ENCODE peak calls at places on chromosomes 5 and 9, in seven cellular contexts. R is H1, J is mesenchymal stem cell, Z is neuronal stem cell, X is IMR-90, D is H9, Q is mesendoderm. H is an unnamed sample.

GRCh38 chr5:2155556-2155955 is 272.8 kb upstream of the IRX4 start:
- DNase-seq in X (no peak), Q (no peak), Z (no peak), R (no peak), J (no peak), D (no peak), H (no peak)

GRCh38 chr5:79471556-79471955 is 42.4 kb downstream of the HOMER1 start:
- DNase-seq in X (no peak), D (peak), J (no peak), Q (no peak), R (no peak), Z (peak), H (peak)

GRCh38 chr9:136759436-136760325 is 1.6 kb upstream of the LCN8 start:
- DNase-seq in Q (no peak), R (no peak), X (no peak), Z (no peak), D (peak), J (no peak), H (no peak)

GRCh38 chr9:130864541-130864940 is 29.5 kb downstream of the ABL1 start:
- DNase-seq in J (no peak), Q (no peak), D (no peak), R (no peak), X (no peak), Z (no peak), H (no peak)

GRCh38 chr5:149450199-149450598 is 71.1 kb upstream of the IL17B start:
- DNase-seq in Z (no peak), R (no peak), D (no peak), J (peak), Q (no peak), X (peak), H (peak)

GRCh38 chr5:29208026-29208425 is 1985.5 kb upstream of the CDH6 start:
- DNase-seq in J (peak), Q (peak), R (no peak), Z (no peak), X (no peak), D (no peak), H (no peak)

GRCh38 chr5:79878721-79879336 is 112.2 kb downstream of the MTX3 start:
- DNase-seq in R (peak), Q (peak), X (no peak), J (peak), Z (no peak), D (peak), H (no peak)

GRCh38 chr9:6444108-6444507 is 31.1 kb downstream of the UHRF2 start:
- DNase-seq in D (no peak), Z (no peak), X (no peak), J (no peak), R (no peak), Q (no peak), H (no peak)

GRCh38 chr5:50958852-50959457 is 292.5 kb downstream of the PARP8 start:
- DNase-seq in J (peak), Q (peak), X (peak), R (no peak), D (no peak), Z (peak), H (no peak)

GRCh38 chr5:167244583-167244982 is 1046.9 kb upstream of the WWC1 start:
- DNase-seq in Z (peak), X (no peak), Q (peak), J (peak), D (peak), R (peak), H (no peak)

GRCh38 chr5:150309101-150309897 is 6.6 kb upstream of the ARSI start:
- DNase-seq in Q (peak), J (no peak), D (no peak), X (no peak), Z (no peak), R (no peak), H (no peak)

GRCh38 chr5:140116716-140117115 is 2.8 kb downstream of the PURA start:
- DNase-seq in J (no peak), Z (no peak), Q (peak), R (no peak), D (no peak), X (no peak), H (no peak)

GRCh38 chr9:136127313-136127712 is 8.6 kb upstream of the TMEM250 start:
- DNase-seq in J (no peak), X (no peak), Q (no peak), D (no peak), R (no peak), Z (no peak), H (no peak)

GRCh38 chr5:172843825-172844576 is 9.9 kb downstream of the ERGIC1 start:
- DNase-seq in X (no peak), Z (no peak), R (no peak), J (no peak), D (peak), Q (peak), H (peak)

GRCh38 chr5:156826150-156826549 is 23.9 kb upstream of the PPP1R2B start:
- DNase-seq in D (no peak), X (no peak), R (no peak), J (no peak), Z (no peak), Q (no peak), H (no peak)

GRCh38 chr5:102722930-102723329 is 32.2 kb upstream of the PAM start:
- DNase-seq in R (no peak), Z (no peak), X (peak), J (peak), D (no peak), Q (peak), H (no peak)

GRCh38 chr9:123657921-123658320 is 272.0 kb downstream of the DENND1A start:
- DNase-seq in D (no peak), R (no peak), J (no peak), Q (no peak), X (no peak), Z (no peak), H (no peak)

GRCh38 chr5:149990518-149991376 is 9.7 kb downstream of the TIGD6 start:
- DNase-seq in D (peak), J (peak), X (peak), Q (peak), Z (peak), R (no peak), H (peak)

GRCh38 chr5:149851211-149851610 is 93.4 kb downstream of the PDE6A start:
- DNase-seq in Q (no peak), D (peak), X (no peak), J (no peak), Z (no peak), R (no peak), H (no peak)

GRCh38 chr9:76818271-76818670 is 54.0 kb downstream of the PCA3 start:
- DNase-seq in X (peak), D (peak), J (peak), Q (peak), Z (no peak), R (peak), H (peak)

GRCh38 chr9:85212887-85213286 is 528.9 kb downstream of the AGTPBP1 start:
- DNase-seq in R (no peak), J (peak), Z (no peak), X (no peak), Q (peak), D (no peak), H (peak)

GRCh38 chr5:124401247-124402143 is 344.9 kb downstream of the ZNF608 start:
- DNase-seq in Q (no peak), Z (no peak), D (no peak), R (no peak), J (no peak), X (no peak), H (no peak)

GRCh38 chr5:1974501-1975405 is 92.0 kb upstream of the IRX4 start:
- DNase-seq in Q (no peak), R (no peak), Z (no peak), X (no peak), D (no peak), J (no peak), H (no peak)

GRCh38 chr5:141604318-141604717 is 14.5 kb downstream of the DIAPH1 start:
- DNase-seq in J (peak), X (peak), D (peak), Q (peak), R (no peak), Z (no peak), H (peak)

GRCh38 chr9:72828281-72828731 is 124.5 kb downstream of the ALDH1A1 start:
- DNase-seq in R (no peak), D (no peak), Q (peak), X (no peak), J (no peak), Z (no peak), H (no peak)

GRCh38 chr9:2418619-2419018 is 203.0 kb upstream of the VLDLR start:
- DNase-seq in X (peak), Z (no peak), R (no peak), Q (peak), J (peak), D (no peak), H (no peak)

GRCh38 chr9:2771101-2771500 is 53.8 kb downstream of the KCNV2 start:
- DNase-seq in Q (peak), R (no peak), X (peak), J (no peak), D (no peak), Z (no peak), H (no peak)

GRCh38 chr5:33769968-33770367 is 121.8 kb downstream of the ADAMTS12 start:
- DNase-seq in Z (no peak), R (no peak), D (no peak), J (no peak), X (no peak), Q (no peak), H (no peak)

GRCh38 chr5:10885026-10885425 is 124.0 kb upstream of the DAP start:
- DNase-seq in D (no peak), Q (no peak), Z (no peak), J (peak), X (peak), R (no peak), H (peak)

GRCh38 chr5:108726446-108727091 is 21.1 kb upstream of the FER start:
- DNase-seq in X (peak), Q (no peak), Z (no peak), D (no peak), J (no peak), R (no peak), H (peak)

GRCh38 chr9:112443200-112443599 is 43.4 kb upstream of the KIAA1958 start:
- DNase-seq in R (no peak), X (peak), Z (no peak), D (no peak), Q (peak), J (peak), H (peak)

GRCh38 chr5:1014781-1015221 is 6.2 kb downstream of the NKD2 start:
- DNase-seq in Z (no peak), R (no peak), J (no peak), D (no peak), Q (no peak), X (no peak), H (no peak)

GRCh38 chr5:137254695-137255094 is 244.4 kb downstream of the SPOCK1 start:
- DNase-seq in J (no peak), D (no peak), Q (no peak), X (no peak), R (no peak), Z (no peak), H (no peak)

GRCh38 chr5:142600092-142600491 is 85.8 kb downstream of the FGF1 start:
- DNase-seq in X (no peak), Z (no peak), D (no peak), J (peak), R (no peak), Q (no peak), H (no peak)

GRCh38 chr5:131769337-131769736 is 27.5 kb downstream of the FNIP1 start:
- DNase-seq in D (no peak), Z (no peak), Q (no peak), X (no peak), R (no peak), J (no peak), H (no peak)

GRCh38 chr5:81334304-81335061 is 33.1 kb downstream of the ZCCHC9 start:
- DNase-seq in R (no peak), Z (no peak), J (no peak), D (no peak), Q (no peak), X (no peak), H (no peak)

GRCh38 chr9:18478517-18479361 is 4.8 kb downstream of the ADAMTSL1 start:
- DNase-seq in D (no peak), R (no peak), X (peak), Z (no peak), Q (peak), J (no peak), H (no peak)

DNA sequence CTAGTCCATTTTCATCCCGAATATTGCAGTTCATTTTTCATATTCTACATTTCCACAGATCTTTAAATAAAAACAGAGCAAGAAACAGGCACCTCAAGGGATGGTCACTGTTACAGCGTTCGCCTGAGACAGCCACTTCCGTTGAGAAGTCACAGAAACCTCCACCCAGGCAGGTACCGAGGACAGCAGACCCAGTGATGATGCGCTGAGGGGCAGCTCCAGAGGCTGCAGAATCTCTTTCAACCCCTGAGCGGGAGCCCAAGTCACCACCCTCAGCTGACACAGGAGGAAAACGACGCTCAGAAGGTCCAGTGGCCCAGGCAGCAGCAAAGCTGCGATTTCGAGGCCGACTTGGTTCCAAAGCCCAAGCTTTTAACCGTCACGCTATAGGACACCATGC is 32.8 kb downstream of the ABO start:
- DNase-seq in J (no peak), Q (no peak), R (no peak), X (no peak), Z (no peak), D (no peak), H (no peak)
- H2BK5ac ChIP-seq in J (no peak), Q (no peak), R (no peak), X (no peak), Z (no peak), D (no peak), H (no peak)

GRCh38 chr5:76030343-76030742 is 52.8 kb upstream of the SV2C start:
- DNase-seq in J (no peak), Z (no peak), Q (no peak), R (no peak), D (no peak), X (no peak), H (no peak)
- H2BK5ac ChIP-seq in J (no peak), Z (no peak), Q (no peak), R (no peak), D (no peak), X (no peak), H (no peak)

GRCh38 chr9:75001719-75002421 is 26.2 kb downstream of the CARNMT1 start:
- DNase-seq in Z (peak), D (no peak), X (peak), R (no peak), Q (peak), J (peak), H (peak)
- H2BK5ac ChIP-seq in Z (no peak), D (no peak), X (no peak), R (no peak), Q (no peak), J (no peak), H (no peak)

DNA sequence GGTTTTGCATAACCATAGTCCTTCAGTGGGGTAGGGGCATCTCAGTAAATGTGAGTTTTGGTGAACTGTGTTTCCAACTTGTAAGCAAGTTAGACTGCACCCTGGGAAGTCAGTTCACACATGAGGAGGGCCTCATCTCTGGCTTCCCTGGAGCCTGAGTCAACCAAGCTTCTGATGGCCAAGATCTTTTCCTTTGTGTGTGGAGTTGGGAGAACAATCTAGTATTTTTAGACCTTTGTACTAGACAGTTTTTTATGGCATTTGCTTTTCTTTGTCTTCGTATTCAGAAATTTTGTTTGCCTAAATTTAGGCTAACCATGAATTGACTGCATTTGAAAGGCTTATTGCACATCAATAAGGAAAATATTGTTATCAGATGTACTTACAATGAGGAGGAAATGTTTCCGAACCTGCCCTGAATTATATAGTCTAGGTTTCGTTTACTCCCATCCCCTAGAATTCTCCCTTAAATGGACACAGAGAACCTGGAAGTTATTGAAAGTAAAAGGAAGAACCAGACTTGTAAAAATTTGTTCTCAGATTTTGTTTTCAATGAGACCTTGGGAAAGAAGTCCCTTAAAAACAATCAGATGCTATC is 204.6 kb downstream of the AOPEP start:
- DNase-seq in R (no peak), J (no peak), Q (no peak), D (no peak), Z (no peak), X (no peak), H (no peak)
- H2BK5ac ChIP-seq in R (peak), J (no peak), Q (no peak), D (no peak), Z (no peak), X (no peak), H (no peak)

GRCh38 chr5:38888023-38888422 is 42.2 kb downstream of the OSMR start:
- DNase-seq in Q (peak), J (no peak), X (no peak), Z (no peak), D (peak), R (peak), H (no peak)
- H2BK5ac ChIP-seq in Q (no peak), J (no peak), X (no peak), Z (no peak), D (no peak), R (no peak), H (no peak)

DNA sequence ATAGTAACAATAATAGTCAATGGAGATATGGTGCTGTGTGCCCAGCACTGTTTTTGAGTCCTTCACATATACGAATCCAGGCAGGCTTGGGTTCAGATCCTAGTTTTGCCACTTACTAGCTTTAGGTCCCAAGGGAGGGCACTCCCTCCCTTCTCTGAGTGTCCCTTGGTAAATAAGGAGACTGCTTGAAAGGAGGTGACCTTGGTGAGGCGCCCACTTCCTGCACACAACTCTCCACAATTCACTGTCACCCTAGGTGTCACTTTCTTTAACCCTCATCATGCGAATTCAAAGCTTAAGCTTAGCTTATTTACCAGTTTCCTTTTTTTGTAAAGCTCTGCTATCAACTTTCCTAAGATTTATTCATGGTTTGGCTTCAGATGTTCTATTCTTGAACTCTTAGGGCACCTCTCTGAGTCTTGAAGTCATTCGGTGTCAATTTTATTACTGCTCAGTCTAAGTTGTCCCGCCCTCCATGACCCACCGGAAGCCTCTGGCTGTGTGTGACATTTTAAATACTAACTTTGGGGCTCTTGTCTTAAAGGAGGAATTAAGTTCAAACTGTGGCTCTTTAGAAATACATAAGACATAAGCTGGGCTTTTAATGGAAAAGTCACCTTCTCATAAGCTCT is 170.7 kb upstream of the ZNF618 start:
- DNase-seq in Z (no peak), X (no peak), Q (no peak), J (no peak), R (no peak), D (peak), H (no peak)
- H2BK5ac ChIP-seq in Z (no peak), X (no peak), Q (peak), J (no peak), R (peak), D (no peak), H (no peak)

GRCh38 chr5:36363101-36363500 is 61.4 kb upstream of the RANBP3L start:
- DNase-seq in R (no peak), Z (no peak), D (peak), Q (peak), J (peak), X (peak), H (peak)
- H2BK5ac ChIP-seq in R (no peak), Z (no peak), D (no peak), Q (no peak), J (no peak), X (no peak), H (no peak)

DNA sequence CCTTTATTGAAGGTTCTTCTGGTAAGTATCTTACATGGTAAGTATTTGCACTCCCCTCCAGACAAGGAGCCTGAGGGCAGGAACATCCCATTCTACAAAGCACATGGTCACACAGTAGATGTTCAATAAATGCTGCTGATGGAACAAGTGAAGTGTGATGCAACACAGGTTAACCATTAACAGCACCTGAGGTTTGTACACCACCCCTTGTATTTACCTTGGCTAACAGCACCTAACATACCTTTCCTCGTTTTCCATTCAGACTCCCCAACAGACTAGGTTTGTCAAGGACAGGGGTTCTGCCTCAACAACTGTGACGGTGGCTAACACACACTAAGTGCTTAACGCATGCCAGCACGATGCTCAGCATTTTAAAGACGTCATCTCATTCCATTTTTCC is 213.6 kb downstream of the MAPKAP1 start:
- DNase-seq in D (no peak), X (no peak), R (no peak), Q (no peak), J (no peak), Z (no peak), H (no peak)
- H2BK5ac ChIP-seq in D (no peak), X (no peak), R (no peak), Q (no peak), J (no peak), Z (no peak), H (no peak)

H was measured in trophoblast cell.